ENCODE peak calls at places on chromosomes 5 and 9, in eight cellular contexts. A is GM20000, P is memory B cell, S is A172, Q is H7, M is mucosa of gallbladder, I is NCI-H774, D is nucleus accumbens. T is an unnamed sample.

GRCh38 chr9:73011346-73011745 is 58.5 kb upstream of the ALDH1A1 start:
- DNase-seq in D (no peak), A (no peak), S (no peak), I (no peak), P (no peak), M (no peak), Q (no peak), T (no peak)

GRCh38 chr9:136964171-136964689 is 12.2 kb downstream of the LCN12 start:
- DNase-seq in S (peak; percentile 61), D (no peak), I (peak; percentile 41), A (no peak), Q (no peak), M (no peak), P (no peak), T (no peak)

GRCh38 chr9:136611119-136611518 is 51.6 kb upstream of the EGFL7 start:
- DNase-seq in P (no peak), Q (peak; percentile 64), S (no peak), D (no peak), I (peak; percentile 31), M (no peak), A (no peak), T (no peak)

GRCh38 chr5:56658972-56659371 is 156.4 kb upstream of the MAP3K1 start:
- DNase-seq in Q (no peak), M (no peak), P (no peak), S (no peak), I (no peak), A (no peak), D (no peak), T (no peak)

GRCh38 chr5:132116072-132116471 is 42.5 kb downstream of the CSF2 start:
- DNase-seq in S (no peak), P (no peak), I (no peak), A (no peak), Q (no peak), D (no peak), M (no peak), T (no peak)

GRCh38 chr9:112556497-112557085 is 70.0 kb downstream of the KIAA1958 start:
- DNase-seq in I (no peak), D (no peak), S (peak; percentile 62), A (no peak), Q (no peak), P (no peak), M (no peak), T (no peak)

GRCh38 chr9:84991506-84991855 is 322.0 kb downstream of the NTRK2 start:
- DNase-seq in Q (no peak), P (no peak), I (no peak), A (no peak), M (no peak), S (no peak), D (peak; percentile 44), T (no peak)

GRCh38 chr9:116323571-116323970 is 170.0 kb downstream of the PAPPA start:
- DNase-seq in Q (no peak), D (no peak), I (peak; percentile 61), A (no peak), M (no peak), P (no peak), S (no peak), T (no peak)

GRCh38 chr9:77030045-77030444 is 10.6 kb downstream of the FOXB2 start:
- DNase-seq in S (no peak), A (no peak), I (no peak), P (no peak), M (no peak), D (no peak), Q (no peak), T (no peak)

GRCh38 chr5:50962934-50963646 is 296.7 kb downstream of the PARP8 start:
- DNase-seq in A (peak; percentile 88), I (peak; percentile 76), P (peak; percentile 56), M (peak; percentile 62), Q (peak; percentile 90), D (peak; percentile 85), S (peak; percentile 44), T (peak; percentile 82)

GRCh38 chr5:143261748-143262392 is 141.6 kb downstream of the NR3C1 start:
- DNase-seq in I (no peak), M (no peak), Q (no peak), A (no peak), S (peak; percentile 26), P (no peak), D (no peak), T (no peak)

GRCh38 chr5:43608406-43608805 is 5.4 kb downstream of the NNT start:
- DNase-seq in A (no peak), S (no peak), I (no peak), M (no peak), P (no peak), Q (no peak), D (no peak), T (no peak)

GRCh38 chr9:137449931-137450537 is 8.9 kb upstream of the ENTPD8 start:
- DNase-seq in S (no peak), D (no peak), I (no peak), A (no peak), Q (peak; percentile 36), M (no peak), P (no peak), T (no peak)

GRCh38 chr9:93675336-93676150 is 99.2 kb downstream of the PHF2 start:
- DNase-seq in A (no peak), P (no peak), S (no peak), M (no peak), D (no peak), I (no peak), Q (peak; percentile 50), T (peak; percentile 20)

GRCh38 chr9:122402403-122403268 is 31.8 kb downstream of the PTGS1 start:
- DNase-seq in A (peak; percentile 34), I (no peak), P (no peak), Q (no peak), D (no peak), S (peak; percentile 100), M (no peak), T (no peak)

GRCh38 chr9:100100268-100100667 is 1.2 kb downstream of the INVS start:
- DNase-seq in Q (no peak), S (no peak), P (no peak), A (no peak), I (no peak), M (no peak), D (no peak), T (no peak)

GRCh38 chr5:35876454-35876853 is 19.8 kb downstream of the IL7R start:
- DNase-seq in P (no peak), A (no peak), M (no peak), D (no peak), Q (no peak), I (no peak), S (peak; percentile 54), T (no peak)

GRCh38 chr5:95375591-95375990 is 15.6 kb upstream of the FAM81B start:
- DNase-seq in P (no peak), D (no peak), M (no peak), A (no peak), I (no peak), S (no peak), Q (no peak), T (no peak)

GRCh38 chr5:127254729-127255284 is 35.8 kb upstream of the MEGF10 start:
- DNase-seq in M (no peak), I (no peak), P (no peak), Q (no peak), D (no peak), A (no peak), S (peak; percentile 88), T (no peak)

GRCh38 chr9:27192291-27192960 is 83.4 kb downstream of the TEK start:
- DNase-seq in D (no peak), A (no peak), P (no peak), Q (no peak), S (no peak), M (no peak), I (no peak), T (no peak)

GRCh38 chr9:92385474-92385873 is 18.9 kb downstream of the OGN start:
- DNase-seq in P (no peak), I (no peak), Q (no peak), M (no peak), S (no peak), A (no peak), D (no peak), T (no peak)

GRCh38 chr9:93270976-93271375 is 87.0 kb downstream of the WNK2 start:
- DNase-seq in I (no peak), D (no peak), P (no peak), Q (no peak), A (peak; percentile 38), M (peak; percentile 2), S (no peak), T (no peak)

GRCh38 chr5:139243425-139243965 is 45.3 kb upstream of the SIL1 start:
- DNase-seq in D (no peak), A (no peak), I (no peak), S (no peak), P (no peak), M (no peak), Q (no peak), T (no peak)

T was measured in H9.